ENCODE peak calls at places on chromosomes 12 and 14, in eight cellular contexts. A is cardiac muscle cell; O is naive thymus-derived CD4-positive, alpha-beta T cell; Y is ovary; P is CD8-positive, alpha-beta T cell; M is tibial nerve; W is uterus; F is effector memory CD4-positive, alpha-beta T cell. I is an unnamed sample.

GRCh38 chr12:62128186-62128965 is 131.8 kb upstream of the USP15 start:
- DNase-seq in W (no peak), M (no peak), F (no peak), O (no peak), A (peak; percentile 17), Y (no peak), P (no peak), I (no peak)

GRCh38 chr14:95146079-95146771 is 11.1 kb downstream of the DICER1 start:
- DNase-seq in Y (no peak), W (no peak), P (no peak), F (no peak), M (no peak), O (no peak), A (no peak), I (no peak)

GRCh38 chr12:12540261-12541013 is 22.2 kb downstream of the DUSP16 start:
- DNase-seq in W (no peak), A (no peak), Y (no peak), M (no peak), O (no peak), F (no peak), P (no peak), I (no peak)

GRCh38 chr14:42214981-42215491 is 608.4 kb downstream of the LRFN5 start:
- DNase-seq in W (no peak), A (peak; percentile 50), F (no peak), P (no peak), Y (no peak), M (no peak), O (no peak), I (no peak)

GRCh38 chr12:57603758-57604453 is 718 bp upstream of the DTX3 start:
- DNase-seq in O (no peak), A (peak; percentile 75), F (no peak), P (no peak), Y (peak; percentile 65), W (peak; percentile 76), M (no peak), I (no peak)

GRCh38 chr12:64782181-64782580 is 23.0 kb upstream of the GNS start:
- DNase-seq in O (no peak), M (no peak), A (no peak), P (no peak), W (no peak), F (no peak), Y (no peak), I (no peak)

GRCh38 chr14:22748691-22749090 is 17.8 kb upstream of the OXA1L start:
- DNase-seq in F (no peak), Y (no peak), M (no peak), W (no peak), O (no peak), P (no peak), A (no peak), I (no peak)

GRCh38 chr12:104681012-104681690 is 224.4 kb downstream of the CHST11 start:
- DNase-seq in O (no peak), F (no peak), M (no peak), P (no peak), A (no peak), W (no peak), Y (no peak), I (no peak)

GRCh38 chr12:48973084-48973483 is 1.5 kb upstream of the WNT10B start:
- DNase-seq in O (no peak), P (no peak), F (no peak), A (no peak), Y (no peak), W (no peak), M (no peak), I (no peak)

GRCh38 chr12:48972213-48973021 is 882 bp upstream of the WNT10B start:
- DNase-seq in F (no peak), M (no peak), Y (no peak), P (peak; percentile 41), O (peak; percentile 61), A (no peak), W (no peak), I (no peak)

GRCh38 chr12:48973531-48973930 is 2.0 kb upstream of the WNT10B start:
- DNase-seq in Y (no peak), M (peak; percentile 64), F (no peak), W (no peak), A (peak; percentile 59), O (no peak), P (no peak), I (no peak)

GRCh38 chr12:48970702-48971334 is 717 bp downstream of the WNT10B start:
- DNase-seq in O (no peak), F (no peak), W (no peak), A (no peak), Y (no peak), P (no peak), M (no peak), I (no peak)

DNA sequence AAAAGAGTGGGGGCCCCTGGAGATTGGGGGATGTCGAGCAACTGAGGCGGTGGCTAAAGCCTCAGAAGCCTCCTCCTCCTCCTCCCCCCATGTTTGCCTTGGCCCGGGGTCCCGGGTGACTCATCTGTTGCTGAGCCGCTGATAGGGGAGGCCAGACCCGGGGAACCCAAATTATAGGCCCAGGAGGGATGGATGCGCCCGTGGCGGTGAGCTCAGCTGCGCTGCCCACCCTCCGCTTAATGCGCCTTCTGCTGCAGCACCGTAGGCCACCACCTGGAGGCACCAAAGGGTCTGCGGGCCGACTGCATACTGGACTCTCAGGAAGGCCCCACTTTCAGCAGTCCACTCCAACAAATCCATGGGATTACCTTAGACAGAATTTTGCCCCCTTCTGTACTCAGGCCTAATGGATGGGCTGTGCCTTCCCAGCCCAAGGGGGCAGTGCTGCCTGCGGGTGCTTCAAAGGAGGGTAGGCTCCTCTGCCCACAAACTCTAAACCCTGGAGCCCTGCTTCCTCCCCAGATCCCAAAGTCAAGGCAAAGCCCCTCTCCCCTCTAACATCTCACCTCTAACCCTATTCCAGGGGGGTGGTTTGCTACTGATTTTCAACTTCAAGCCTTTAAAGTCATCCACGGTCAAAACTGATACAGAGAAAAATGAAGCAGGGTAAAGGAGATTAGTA is 2.6 kb upstream of the WNT10B start:
- DNase-seq in W (no peak), P (no peak), F (no peak), Y (no peak), A (peak; percentile 76), O (peak; percentile 64), M (peak; percentile 68), I (peak; percentile 53)
- H3K27me3 ChIP-seq in W (peaks cover 42% of the 10 kb centered on the region), P (peaks cover 36% of the 10 kb centered on the region), F (peaks cover 39% of the 10 kb centered on the region), Y (peaks cover 7% of the 10 kb centered on the region), A (peaks cover 100% of the 10 kb centered on the region), O (peaks cover 31% of the 10 kb centered on the region), M (peaks cover 97% of the 10 kb centered on the region), I (peaks cover 47% of the 10 kb centered on the region)

DNA sequence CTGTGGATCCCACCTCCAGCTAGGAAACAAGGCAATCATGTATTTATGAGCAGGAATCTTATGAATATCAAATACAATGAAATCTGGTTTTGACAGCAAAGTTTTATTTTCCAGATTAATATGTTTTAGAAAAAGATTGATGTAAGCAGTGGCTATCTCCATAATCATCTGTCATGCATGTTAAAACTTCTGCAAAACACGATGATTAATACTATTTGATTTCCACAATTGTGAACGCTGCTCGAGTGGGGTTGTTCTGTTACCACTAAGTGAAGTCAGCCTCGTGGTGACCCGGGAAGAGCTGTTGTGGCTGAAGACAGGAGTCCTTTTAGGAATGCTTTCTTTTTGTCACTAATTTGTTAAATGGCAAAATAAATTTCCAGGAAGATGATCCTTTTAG is 9.4 kb downstream of the CFAP251 start:
- DNase-seq in M (no peak), O (no peak), Y (no peak), P (no peak), W (no peak), F (no peak), A (no peak), I (no peak)
- H3K27me3 ChIP-seq in M (no peaks in the 10 kb centered on the region), O (no peaks in the 10 kb centered on the region), Y (no peaks in the 10 kb centered on the region), P (no peaks in the 10 kb centered on the region), W (no peaks in the 10 kb centered on the region), F (no peaks in the 10 kb centered on the region), A (no peaks in the 10 kb centered on the region), I (no peaks in the 10 kb centered on the region)

DNA sequence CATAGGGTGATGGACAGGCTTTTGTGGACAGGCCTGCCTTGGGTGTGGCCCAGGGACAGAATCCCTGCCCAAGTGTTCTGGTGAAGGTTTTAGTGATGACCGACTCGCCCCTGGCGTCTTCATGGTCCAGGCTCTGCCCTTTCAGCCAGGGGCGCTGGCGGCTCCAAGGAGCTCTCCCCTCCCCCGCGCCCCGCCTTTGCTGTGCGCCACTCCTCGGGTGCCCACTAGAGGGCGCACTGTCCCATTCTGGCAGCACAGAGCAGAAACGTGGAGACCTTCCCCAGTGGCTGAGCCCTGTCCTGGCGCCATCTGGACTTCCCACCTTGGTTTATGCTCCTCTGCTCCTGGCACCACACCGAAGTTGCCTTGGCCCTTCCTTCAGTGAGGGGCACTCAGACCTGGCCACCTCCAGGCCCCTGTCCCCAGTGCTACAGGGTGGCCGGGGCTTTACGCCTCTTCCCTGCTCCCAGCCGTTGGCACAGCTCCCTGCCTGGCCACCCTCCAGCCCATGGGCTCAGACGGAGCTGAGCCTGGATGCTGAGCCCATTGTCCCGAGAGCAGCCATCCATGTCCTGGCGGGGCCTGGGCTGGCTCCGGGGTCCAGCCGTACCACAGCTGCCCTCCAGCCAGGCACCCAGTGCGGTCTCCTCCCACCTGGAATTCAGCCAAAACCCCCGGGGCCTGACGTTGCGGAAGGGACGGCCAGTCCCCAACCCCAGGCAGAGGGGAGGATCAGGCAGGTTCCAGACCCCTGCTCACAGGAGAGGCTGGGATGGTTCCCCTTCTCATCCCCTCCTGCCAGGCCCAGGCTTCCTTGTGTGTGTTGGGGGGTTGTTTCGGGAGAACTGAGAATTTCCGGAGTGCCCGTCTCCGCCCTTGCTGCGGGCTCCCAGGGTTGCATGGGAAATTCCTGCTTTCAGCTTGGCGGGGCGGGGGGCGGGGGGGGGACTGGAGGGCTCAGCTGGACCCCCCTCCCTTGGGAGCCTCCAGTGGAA is 5.6 kb upstream of the CRIP1 start:
- DNase-seq in F (peak; percentile 86), P (peak; percentile 85), A (peak; percentile 93), O (peak; percentile 95), W (peak; percentile 94), Y (peak; percentile 81), M (peak; percentile 91), I (peak; percentile 85)
- H3K27me3 ChIP-seq in F (no peaks in the 10 kb centered on the region), P (no peaks in the 10 kb centered on the region), A (peaks cover 14% of the 10 kb centered on the region), O (no peaks in the 10 kb centered on the region), W (no peaks in the 10 kb centered on the region), Y (no peaks in the 10 kb centered on the region), M (peaks cover 5% of the 10 kb centered on the region), I (no peaks in the 10 kb centered on the region)

GRCh38 chr14:35234007-35234406 is 58.2 kb upstream of the PSMA6 start:
- DNase-seq in A (peak; percentile 55), Y (no peak), M (no peak), O (no peak), P (no peak), W (no peak), F (no peak), I (no peak)

GRCh38 chr14:35231207-35231755 is 60.9 kb upstream of the PSMA6 start:
- DNase-seq in W (no peak), F (no peak), O (no peak), P (no peak), A (no peak), Y (no peak), M (no peak), I (no peak)

GRCh38 chr14:35235840-35236239 is 56.3 kb upstream of the PSMA6 start:
- DNase-seq in Y (no peak), O (no peak), M (no peak), F (no peak), W (no peak), A (no peak), P (no peak), I (no peak)

GRCh38 chr14:35240233-35240632 is 51.9 kb upstream of the PSMA6 start:
- DNase-seq in M (no peak), A (no peak), O (no peak), Y (no peak), F (no peak), W (no peak), P (no peak), I (no peak)

GRCh38 chr14:35236806-35237205 is 55.4 kb upstream of the PSMA6 start:
- DNase-seq in P (no peak), F (no peak), A (no peak), Y (no peak), M (no peak), W (no peak), O (no peak), I (no peak)
- H3K27me3 ChIP-seq in P (no peaks in the 10 kb centered on the region), F (no peaks in the 10 kb centered on the region), A (no peaks in the 10 kb centered on the region), Y (no peaks in the 10 kb centered on the region), M (no peaks in the 10 kb centered on the region), W (no peaks in the 10 kb centered on the region), O (no peaks in the 10 kb centered on the region), I (no peaks in the 10 kb centered on the region)

GRCh38 chr12:54042970-54043744 is 10.3 kb downstream of the HOXC5 start:
- DNase-seq in W (no peak), F (no peak), P (no peak), O (no peak), Y (peak; percentile 15), A (no peak), M (no peak), I (no peak)
- H3K27me3 ChIP-seq in W (peaks cover 39% of the 10 kb centered on the region), F (peaks cover 49% of the 10 kb centered on the region), P (peaks cover 38% of the 10 kb centered on the region), O (peaks cover 35% of the 10 kb centered on the region), Y (no peaks in the 10 kb centered on the region), A (peaks cover 100% of the 10 kb centered on the region), M (peaks cover 14% of the 10 kb centered on the region), I (peaks cover 63% of the 10 kb centered on the region)